ENCODE peak calls at places on chromosomes 4 and X, in four cellular contexts. I, H, J and L are unnamed samples.

GRCh38 chrX:23403849-23404248 is 69.2 kb downstream of the PTCHD1 start:
- DNase-seq in I (no peak), H (peak), J (no peak), L (no peak)

GRCh38 chrX:13266641-13267420 is 53.0 kb downstream of the ATXN3L start:
- DNase-seq in I (no peak), H (no peak), J (no peak), L (no peak)

GRCh38 chrX:67700607-67701006 is 156.8 kb downstream of the AR start:
- DNase-seq in I (no peak), H (no peak), J (no peak), L (no peak)

GRCh38 chr4:153159728-153160221 is 44.5 kb upstream of the TRIM2 start:
- DNase-seq in I (no peak), H (no peak), J (no peak), L (no peak)

GRCh38 chrX:131543774-131544173 is at the start of gene OR13H1:
- DNase-seq in I (no peak), H (no peak), J (no peak), L (no peak)

GRCh38 chr4:85486425-85487101 is 11.6 kb downstream of the ARHGAP24 start:
- DNase-seq in I (peak), H (peak), J (no peak), L (no peak)

GRCh38 chr4:108635070-108635655 is 14.8 kb downstream of the RPL34 start:
- DNase-seq in I (no peak), H (no peak), J (no peak), L (no peak)

GRCh38 chr4:25172964-25173917 is 13.0 kb upstream of the SEPSECS start:
- DNase-seq in I (peak), H (peak), J (no peak), L (no peak)

GRCh38 chr4:85756938-85757337 is 282.0 kb downstream of the ARHGAP24 start:
- DNase-seq in I (peak), H (peak), J (no peak), L (no peak)

GRCh38 chrX:19789782-19790181 is 97.6 kb downstream of the SH3KBP1 start:
- DNase-seq in I (no peak), H (no peak), J (no peak), L (no peak)

GRCh38 chr4:6338175-6338950 is 68.7 kb downstream of the WFS1 start:
- DNase-seq in I (no peak), H (no peak), J (no peak), L (no peak)

GRCh38 chr4:185112104-185112503 is 31.0 kb upstream of the SLC25A4 start:
- DNase-seq in I (peak), H (peak), J (peak), L (peak)

GRCh38 chrX:151970027-151970426 is 4.4 kb downstream of the GABRE start:
- DNase-seq in I (no peak), H (no peak), J (no peak), L (no peak)

GRCh38 chr4:121041307-121042090 is 30.8 kb downstream of the NDNF start:
- DNase-seq in I (no peak), H (no peak), J (no peak), L (no peak)

GRCh38 chr4:154707877-154708276 is 35.9 kb upstream of the LRAT start:
- DNase-seq in I (no peak), H (no peak), J (no peak), L (no peak)

GRCh38 chr4:135418353-135418752 is 1216.8 kb upstream of the PABPC4L start:
- DNase-seq in I (no peak), H (peak), J (peak), L (no peak)
- TF ChIP-seq MAFK in I (no peak), H (no peak), J (no peak), L (no peak)

GRCh38 chr4:142614621-142615323 is 231.3 kb downstream of the INPP4B start:
- DNase-seq in I (no peak), H (peak), J (no peak), L (no peak)
- TF ChIP-seq KDM1A in I (no peak), H (no peak), J (no peak), L (no peak)

GRCh38 chr4:78210694-78211093 is 153.6 kb downstream of the FRAS1 start:
- DNase-seq in I (no peak), H (no peak), J (no peak), L (no peak)

GRCh38 chr4:78205601-78206000 is 148.5 kb downstream of the FRAS1 start:
- DNase-seq in I (no peak), H (no peak), J (peak), L (no peak)

GRCh38 chr4:78213218-78213617 is 156.1 kb downstream of the FRAS1 start:
- DNase-seq in I (no peak), H (no peak), J (no peak), L (no peak)

GRCh38 chr4:78204176-78204575 is 147.1 kb downstream of the FRAS1 start:
- DNase-seq in I (no peak), H (no peak), J (no peak), L (no peak)

DNA sequence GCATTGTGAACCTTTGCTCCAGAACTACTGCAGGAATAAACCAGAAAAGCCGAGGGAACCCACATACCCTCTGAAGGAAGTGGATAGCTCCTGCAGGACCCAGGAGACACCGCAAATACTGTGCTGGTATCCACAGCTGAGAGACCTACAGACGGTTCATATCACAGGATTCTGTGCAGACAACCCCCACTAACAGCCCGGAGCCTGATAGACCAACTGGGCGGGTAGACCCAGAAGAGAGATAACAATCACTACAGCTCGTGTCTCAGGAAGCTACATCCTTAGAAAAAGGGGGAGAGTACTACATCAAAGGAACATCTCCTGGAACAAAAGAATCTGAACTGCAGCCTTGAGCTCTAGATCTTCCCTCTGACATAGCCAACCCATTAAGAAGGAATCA is 150.8 kb downstream of the FRAS1 start:
- DNase-seq in I (no peak), H (no peak), J (no peak), L (no peak)
- TF ChIP-seq PHF8 in I (no peak), H (no peak), J (no peak), L (no peak)

GRCh38 chr4:72567821-72568620 is 1.0 kb downstream of the ADAMTS3 start:
- DNase-seq in I (peak), H (peak), J (peak), L (peak)

GRCh38 chr4:72571337-72571736 is 2.3 kb upstream of the ADAMTS3 start:
- DNase-seq in I (peak), H (no peak), J (no peak), L (no peak)

GRCh38 chr4:72567036-72567435 is 2.0 kb downstream of the ADAMTS3 start:
- DNase-seq in I (no peak), H (no peak), J (no peak), L (no peak)

GRCh38 chr4:72569719-72570235 is 756 bp upstream of the ADAMTS3 start:
- DNase-seq in I (no peak), H (no peak), J (no peak), L (no peak)

DNA sequence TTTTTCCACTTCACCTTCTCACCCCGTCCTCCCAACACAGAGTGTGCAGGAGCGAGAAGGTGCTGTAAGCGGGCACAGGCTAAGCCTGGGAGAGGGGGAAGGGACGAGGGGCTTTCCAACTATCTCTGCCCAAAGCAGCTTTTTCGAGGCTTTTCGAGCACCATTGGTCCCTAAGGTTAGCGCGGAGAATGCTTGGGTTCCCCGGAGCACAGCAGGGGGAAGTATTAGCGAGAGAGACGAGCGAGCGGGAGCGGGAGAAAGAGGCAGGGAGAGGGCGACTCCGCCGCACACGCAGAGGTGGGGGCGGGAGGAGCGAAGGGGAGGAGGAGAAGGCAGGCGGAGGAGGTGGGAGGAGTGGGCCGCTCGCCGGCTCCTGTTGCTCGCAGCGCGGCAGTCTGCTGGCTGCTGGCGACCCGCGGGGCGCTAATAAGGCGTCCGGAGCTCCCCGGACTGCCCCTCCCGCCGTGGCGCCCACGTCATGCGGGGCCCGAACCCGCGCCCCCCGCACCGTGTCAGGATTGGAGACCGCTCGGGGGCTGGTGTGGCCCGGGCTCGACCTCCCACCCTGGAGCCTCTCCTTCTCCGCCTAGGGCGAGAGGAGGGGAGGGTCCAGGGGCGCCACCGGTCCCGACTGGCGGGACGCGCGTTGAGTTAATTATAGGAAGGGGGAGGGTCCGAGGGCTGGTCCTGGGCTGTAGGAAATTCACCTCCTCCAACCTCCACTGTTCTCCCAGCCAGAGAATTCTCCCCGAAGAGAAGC is at the start of gene ADAMTS3:
- DNase-seq in I (peak), H (peak), J (no peak), L (peak)
- TF ChIP-seq MAFK in I (no peak), H (no peak), J (no peak), L (no peak)